ENCODE peak calls at places on chromosome 18, in ten cellular contexts. O is lung, L is foreskin fibroblast, D is left ventricle myocardium inferior, E is mammary epithelial cell, T is GM12865, K is AG04449, M is fibroblast of villous mesenchyme, R is adrenal gland, X is fibroblast of lung. B is an unnamed sample.

GRCh38 chr18:48529796-48530195 is 9.0 kb upstream of the CTIF start:
- DNase-seq in D (no peak), O (no peak), T (no peak), L (peak), R (no peak), K (peak), E (peak), M (peak), X (peak), B (peak)

GRCh38 chr18:3262234-3263171 is 570 bp downstream of the MYL12B start:
- DNase-seq in M (peak), L (no peak), D (no peak), X (peak), O (no peak), K (no peak), T (peak), E (peak), R (no peak), B (no peak)

GRCh38 chr18:21456428-21457178 is 143.9 kb downstream of the ESCO1 start:
- DNase-seq in L (no peak), T (peak), K (no peak), O (no peak), D (no peak), R (no peak), M (no peak), E (no peak), X (no peak), B (no peak)

GRCh38 chr18:46343456-46343855 is 239.3 kb downstream of the HAUS1 start:
- DNase-seq in L (no peak), X (no peak), T (no peak), M (no peak), D (no peak), O (no peak), E (no peak), K (no peak), R (no peak), B (no peak)

GRCh38 chr18:49847524-49847923 is 34.2 kb upstream of the ACAA2 start:
- DNase-seq in M (no peak), R (no peak), D (no peak), L (no peak), X (no peak), E (no peak), O (peak), T (no peak), K (no peak), B (no peak)

GRCh38 chr18:6940451-6940970 is 177.1 kb downstream of the LAMA1 start:
- DNase-seq in O (no peak), D (no peak), K (no peak), X (no peak), T (no peak), E (no peak), M (no peak), R (no peak), L (no peak), B (no peak)

GRCh38 chr18:7766383-7766782 is 199.3 kb downstream of the PTPRM start:
- DNase-seq in X (no peak), R (no peak), O (no peak), E (no peak), K (no peak), M (no peak), L (no peak), D (no peak), T (no peak), B (no peak)

GRCh38 chr18:49020621-49021021 is 69.9 kb upstream of the SMAD7 start:
- DNase-seq in D (no peak), K (no peak), R (no peak), E (peak), X (peak), O (no peak), T (no peak), M (no peak), L (no peak), B (no peak)

GRCh38 chr18:45997689-45998088 is 30.6 kb upstream of the EPG5 start:
- DNase-seq in X (no peak), T (no peak), D (no peak), M (no peak), O (no peak), R (no peak), L (no peak), K (no peak), E (no peak), B (no peak)

GRCh38 chr18:7987284-7987976 is 420.3 kb downstream of the PTPRM start:
- DNase-seq in L (peak), E (peak), X (peak), T (no peak), K (peak), M (peak), O (no peak), D (no peak), R (peak), B (peak)

GRCh38 chr18:12247946-12248345 is 6.2 kb upstream of the CIDEA start:
- DNase-seq in X (no peak), T (no peak), R (no peak), M (no peak), D (no peak), O (no peak), E (no peak), K (no peak), L (no peak), B (no peak)

GRCh38 chr18:6056171-6056932 is 161.0 kb upstream of the TMEM200C start:
- DNase-seq in K (no peak), L (peak), R (no peak), O (no peak), D (no peak), M (peak), T (peak), X (peak), E (no peak), B (peak)

GRCh38 chr18:9419956-9420631 is 55.2 kb upstream of the RALBP1 start:
- DNase-seq in D (no peak), R (no peak), T (no peak), M (no peak), X (peak), O (peak), L (peak), K (no peak), E (peak), B (peak)

GRCh38 chr18:62331581-62332436 is 6.7 kb downstream of the TNFRSF11A start:
- DNase-seq in D (peak), R (peak), E (no peak), X (peak), O (no peak), T (peak), L (no peak), K (no peak), M (peak), B (peak)

GRCh38 chr18:31553800-31554199 is 37.9 kb upstream of the TTR start:
- DNase-seq in D (no peak), L (no peak), O (no peak), T (no peak), R (no peak), E (no peak), K (no peak), X (peak), M (no peak), B (no peak)

GRCh38 chr18:68376931-68377330 is 338.0 kb downstream of the TMX3 start:
- DNase-seq in X (no peak), T (no peak), D (no peak), R (no peak), M (no peak), L (no peak), E (no peak), K (no peak), O (no peak), B (no peak)

GRCh38 chr18:37393221-37393828 is 172.3 kb downstream of the CELF4 start:
- DNase-seq in K (no peak), M (no peak), X (no peak), O (no peak), T (no peak), D (no peak), E (no peak), L (no peak), R (no peak), B (no peak)

GRCh38 chr18:44758821-44759624 is 78.3 kb downstream of the SETBP1 start:
- DNase-seq in D (no peak), E (no peak), X (no peak), R (no peak), T (peak), O (no peak), L (no peak), K (no peak), M (no peak), B (no peak)

GRCh38 chr18:62329676-62330454 is 4.8 kb downstream of the TNFRSF11A start:
- DNase-seq in R (no peak), E (no peak), X (peak), O (no peak), K (peak), T (peak), L (peak), D (peak), M (peak), B (peak)

GRCh38 chr18:74375999-74376398 is 60.4 kb downstream of the C18orf63 start:
- DNase-seq in O (peak), M (no peak), K (no peak), E (peak), X (no peak), D (no peak), L (peak), T (no peak), R (no peak), B (no peak)

GRCh38 chr18:44791520-44791919 is 110.8 kb downstream of the SETBP1 start:
- DNase-seq in X (peak), M (no peak), R (no peak), O (no peak), L (no peak), E (no peak), D (no peak), T (no peak), K (no peak), B (no peak)

GRCh38 chr18:36942264-36942663 is 113.3 kb downstream of the KIAA1328 start:
- DNase-seq in M (peak), D (no peak), X (peak), T (peak), O (no peak), E (peak), K (peak), L (peak), R (no peak), B (peak)

GRCh38 chr18:45844938-45845337 is 19.5 kb downstream of the SIGLEC15 start:
- DNase-seq in O (no peak), D (no peak), R (no peak), K (no peak), T (no peak), L (no peak), X (no peak), M (no peak), E (no peak), B (no peak)

GRCh38 chr18:59865241-59865986 is 34.4 kb upstream of the PMAIP1 start:
- DNase-seq in O (no peak), R (no peak), M (peak), E (peak), K (no peak), D (no peak), X (peak), L (no peak), T (no peak), B (no peak)

GRCh38 chr18:47680488-47680887 is 250.0 kb downstream of the SMAD2 start:
- DNase-seq in D (no peak), X (no peak), M (no peak), K (no peak), O (no peak), T (peak), R (no peak), E (no peak), L (no peak), B (no peak)

GRCh38 chr18:50079571-50080295 is 115.2 kb downstream of the MYO5B start:
- DNase-seq in D (peak), K (no peak), O (peak), M (no peak), R (peak), T (no peak), L (no peak), E (no peak), X (no peak), B (no peak)

GRCh38 chr18:48975817-48976649 is 25.3 kb upstream of the SMAD7 start:
- DNase-seq in D (peak), R (peak), T (peak), K (no peak), M (peak), L (no peak), X (peak), O (peak), E (peak), B (peak)

GRCh38 chr18:69795785-69796184 is 151.9 kb downstream of the CD226 start:
- DNase-seq in R (no peak), X (peak), L (no peak), M (no peak), K (no peak), E (peak), O (no peak), T (no peak), D (no peak), B (peak)

GRCh38 chr18:3380384-3380961 is 69.5 kb upstream of the TGIF1 start:
- DNase-seq in X (peak), K (no peak), L (no peak), T (no peak), R (no peak), D (no peak), E (peak), O (no peak), M (peak), B (no peak)

GRCh38 chr18:39841133-39842041 is 2113.6 kb upstream of the PIK3C3 start:
- DNase-seq in O (peak), T (no peak), L (peak), M (peak), X (peak), D (no peak), R (peak), K (no peak), E (peak), B (peak)

GRCh38 chr18:45761512-45762114 is 37.6 kb downstream of the SLC14A1 start:
- DNase-seq in L (no peak), M (no peak), R (no peak), O (no peak), T (no peak), E (no peak), X (no peak), K (no peak), D (no peak), B (no peak)

GRCh38 chr18:76459687-76460350 is 35.2 kb downstream of the ZNF516 start:
- DNase-seq in R (peak), M (peak), X (peak), O (peak), K (peak), E (peak), T (no peak), D (no peak), L (peak), B (peak)
- H3K4me3 ChIP-seq in R (no peak), M (no peak), X (peak), O (no peak), K (peak), E (peak), T (no peak), D (peak), L (no peak), B (peak)

GRCh38 chr18:79353238-79353637 is 42.5 kb upstream of the NFATC1 start:
- DNase-seq in D (no peak), O (no peak), R (no peak), L (no peak), M (peak), X (no peak), E (no peak), K (no peak), T (no peak), B (no peak)
- TF ChIP-seq CTCF in D (peak), O (no peak), R (no peak), L (peak), M (peak), X (no peak), E (no peak), K (peak), T (no peak), B (peak)

GRCh38 chr18:23994361-23994902 is 20.1 kb upstream of the TTC39C start:
- DNase-seq in L (peak), M (peak), O (peak), D (no peak), X (peak), R (peak), K (peak), E (peak), T (peak), B (peak)

GRCh38 chr18:23992941-23993280 is 21.6 kb upstream of the TTC39C start:
- DNase-seq in L (no peak), D (no peak), X (no peak), T (no peak), O (no peak), M (no peak), E (no peak), K (no peak), R (no peak), B (no peak)

GRCh38 chr18:23995180-23995579 is 19.4 kb upstream of the TTC39C start:
- DNase-seq in M (no peak), T (peak), E (no peak), R (no peak), L (no peak), O (no peak), X (no peak), K (no peak), D (no peak), B (no peak)

GRCh38 chr18:23990474-23991410 is 23.8 kb upstream of the TTC39C start:
- DNase-seq in O (no peak), R (no peak), D (no peak), M (peak), T (no peak), E (no peak), L (no peak), K (no peak), X (peak), B (peak)

DNA sequence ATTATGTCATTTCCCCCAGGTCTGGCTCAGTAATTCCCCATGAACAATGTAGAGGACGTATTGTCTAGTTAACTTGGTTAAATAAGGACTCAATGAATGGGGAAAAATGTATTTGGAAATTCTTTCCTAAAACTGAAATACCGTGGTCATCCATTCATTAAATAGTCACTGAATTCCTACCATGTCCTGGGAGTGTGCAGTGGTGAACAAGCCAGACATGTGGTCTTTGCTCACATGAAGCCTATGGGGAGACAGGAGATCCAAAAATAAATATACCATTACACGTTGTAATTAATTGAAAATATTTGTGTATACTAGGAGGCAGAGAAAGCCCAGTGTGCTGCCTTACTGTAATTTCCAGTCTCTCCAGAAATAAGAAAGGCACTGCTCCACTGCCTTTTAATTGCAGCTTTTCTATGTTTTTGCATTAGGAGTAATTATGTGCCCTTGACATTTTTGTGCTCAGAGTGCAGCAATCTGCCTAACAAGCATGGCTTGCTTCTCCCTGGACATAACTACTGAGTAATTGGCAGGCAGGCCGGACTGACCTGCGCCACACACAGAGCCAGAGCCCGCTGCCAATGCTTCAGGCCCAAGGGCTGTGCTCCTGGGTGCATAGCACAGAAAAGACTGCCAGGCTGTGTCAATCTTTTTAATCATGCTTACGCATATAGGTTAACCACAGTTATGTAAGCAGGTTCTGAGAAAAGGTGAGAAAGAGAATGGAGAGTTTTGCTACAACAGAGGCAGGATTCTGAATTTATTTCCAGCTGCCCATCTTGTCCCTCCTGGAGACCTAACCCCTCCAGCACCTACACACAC is 22.2 kb upstream of the TTC39C start:
- DNase-seq in R (peak), O (peak), T (peak), X (peak), M (no peak), E (peak), D (peak), K (no peak), L (no peak), B (peak)
- H3K4me3 ChIP-seq in R (no peak), O (no peak), T (peak), X (no peak), M (no peak), E (no peak), D (no peak), K (no peak), L (no peak), B (no peak)

GRCh38 chr18:34550902-34551301 is 159.2 kb upstream of the DTNA start:
- DNase-seq in L (no peak), E (no peak), M (no peak), D (no peak), R (no peak), X (no peak), K (no peak), O (no peak), T (no peak), B (no peak)

GRCh38 chr18:34549367-34549766 is 160.7 kb upstream of the DTNA start:
- DNase-seq in M (no peak), X (no peak), D (no peak), R (no peak), K (no peak), L (no peak), O (no peak), T (no peak), E (no peak), B (no peak)

GRCh38 chr18:34550156-34550555 is 159.9 kb upstream of the DTNA start:
- DNase-seq in R (no peak), T (no peak), O (no peak), E (no peak), X (no peak), D (no peak), L (no peak), M (no peak), K (no peak), B (no peak)

GRCh38 chr18:34548973-34549294 is 161.2 kb upstream of the DTNA start:
- DNase-seq in E (no peak), D (no peak), R (no peak), K (no peak), O (no peak), L (no peak), T (no peak), X (no peak), M (no peak), B (no peak)

DNA sequence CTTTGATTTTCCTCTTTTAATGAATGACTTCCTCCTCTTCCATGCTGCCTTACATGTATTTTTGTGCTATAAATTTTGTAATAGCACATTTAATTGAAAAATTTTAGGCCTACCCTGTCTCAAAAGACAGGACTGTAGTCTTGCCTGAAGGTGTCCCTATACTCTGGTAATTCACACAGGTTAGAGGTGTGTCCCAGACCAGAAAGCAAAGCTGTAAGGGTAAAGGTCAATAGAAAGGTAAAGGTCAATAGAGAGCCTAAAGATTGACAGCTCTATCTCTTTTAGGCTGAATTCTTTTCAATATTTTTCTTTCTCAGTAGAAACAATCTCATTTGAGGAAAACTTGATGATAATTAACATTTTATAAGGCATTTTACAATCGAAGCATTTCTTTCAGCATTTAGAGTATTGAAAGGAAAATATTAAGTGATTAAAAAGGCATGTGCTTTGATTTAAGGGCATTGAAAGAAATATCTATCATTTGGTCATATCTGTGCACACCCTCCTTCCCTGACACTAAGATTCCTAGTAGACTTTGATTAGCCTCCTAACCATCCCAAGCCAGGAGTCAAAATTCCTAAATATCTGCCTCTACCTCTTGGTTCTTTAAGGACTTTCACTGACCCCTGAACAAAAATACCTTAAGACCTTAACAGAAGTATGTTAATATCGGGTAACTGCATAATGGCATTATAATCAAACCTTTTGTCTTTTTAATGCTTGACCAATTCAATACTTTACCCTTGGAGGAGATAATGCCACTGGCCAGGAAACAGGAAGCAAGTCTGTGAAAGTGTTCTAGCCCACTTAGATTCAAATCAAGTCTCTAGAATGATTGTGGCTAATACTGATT is 161.8 kb upstream of the DTNA start:
- DNase-seq in K (no peak), R (no peak), O (no peak), X (no peak), D (no peak), E (no peak), M (no peak), T (no peak), L (no peak), B (no peak)
- TF ChIP-seq CTCF in K (no peak), R (no peak), O (no peak), X (no peak), D (no peak), E (no peak), M (no peak), T (no peak), L (no peak), B (no peak)

DNA sequence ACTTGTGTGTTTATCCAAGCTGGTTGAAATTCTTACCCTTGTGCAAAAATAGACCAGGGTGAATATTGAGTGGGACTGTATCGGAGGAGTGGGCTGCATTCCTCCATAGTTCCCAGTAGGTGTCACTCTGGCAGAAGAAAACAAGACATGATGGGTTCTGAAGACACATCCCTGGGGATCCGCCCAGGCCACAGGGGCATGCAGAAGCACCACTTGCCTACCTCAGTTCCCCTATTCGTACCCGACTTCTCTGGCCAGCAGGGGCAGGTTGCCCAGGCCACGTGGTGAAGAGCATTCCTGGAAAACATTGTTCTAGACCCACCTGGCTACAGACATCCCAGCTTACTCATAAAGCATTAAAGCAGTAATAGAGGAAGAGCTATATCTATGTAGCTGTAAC is 168.2 kb downstream of the FAM210A start:
- DNase-seq in T (peak), X (peak), E (peak), L (peak), D (peak), R (no peak), K (no peak), O (no peak), M (peak), B (peak)
- H3K4me3 ChIP-seq in T (no peak), X (no peak), E (no peak), L (no peak), D (no peak), R (no peak), K (no peak), O (no peak), M (no peak), B (no peak)